ENCODE peak calls at places on chromosomes 11 and 22, in six cellular contexts. S is esophagus muscularis mucosa, D is stomach, I is tibial nerve, P is adrenal gland, F is esophagus squamous epithelium. L is an unnamed sample.

GRCh38 chr22:19971276-19972124 is 29.9 kb upstream of the TXNRD2 start:
- DNase-seq in I (no peak), P (no peak), D (peak), F (no peak), S (no peak), L (no peak)

GRCh38 chr22:38137876-38138687 is 27.6 kb upstream of the BAIAP2L2 start:
- DNase-seq in D (no peak), S (no peak), F (no peak), P (no peak), I (no peak), L (no peak)

GRCh38 chr11:120125005-120125404 is 12.9 kb downstream of the TRIM29 start:
- DNase-seq in I (no peak), D (no peak), S (no peak), P (peak), F (no peak), L (no peak)

GRCh38 chr11:31442086-31442485 is 67.3 kb downstream of the IMMP1L start:
- DNase-seq in P (no peak), F (no peak), D (no peak), S (no peak), I (no peak), L (no peak)

GRCh38 chr11:9862981-9863380 is 199.1 kb downstream of the SWAP70 start:
- DNase-seq in F (no peak), D (no peak), P (no peak), I (no peak), S (no peak), L (no peak)

GRCh38 chr22:26004477-26004876 is 164.8 kb upstream of the SEZ6L start:
- DNase-seq in I (no peak), S (no peak), P (no peak), D (no peak), F (no peak), L (no peak)

GRCh38 chr22:43088979-43089717 is at the start of gene TTLL1:
- DNase-seq in S (peak), I (peak), F (peak), D (peak), P (peak), L (no peak)

GRCh38 chr11:77411238-77411637 is 62.7 kb downstream of the PAK1 start:
- DNase-seq in P (peak), I (no peak), D (no peak), S (no peak), F (no peak), L (no peak)

GRCh38 chr11:14232652-14233051 is 126.3 kb downstream of the RRAS2 start:
- DNase-seq in P (no peak), S (no peak), I (no peak), D (no peak), F (no peak), L (no peak)

GRCh38 chr11:95152878-95153856 is 63.5 kb downstream of the ENDOD1 start:
- DNase-seq in I (no peak), F (no peak), S (no peak), P (no peak), D (no peak), L (no peak)

GRCh38 chr11:95149659-95150294 is 60.1 kb downstream of the ENDOD1 start:
- DNase-seq in S (no peak), F (no peak), I (peak), P (no peak), D (peak), L (no peak)

GRCh38 chr11:95148421-95148820 is 58.8 kb downstream of the ENDOD1 start:
- DNase-seq in D (no peak), F (no peak), I (no peak), P (no peak), S (no peak), L (no peak)

GRCh38 chr11:95148938-95149337 is 59.3 kb downstream of the ENDOD1 start:
- DNase-seq in S (no peak), F (no peak), D (no peak), I (no peak), P (no peak), L (no peak)

DNA sequence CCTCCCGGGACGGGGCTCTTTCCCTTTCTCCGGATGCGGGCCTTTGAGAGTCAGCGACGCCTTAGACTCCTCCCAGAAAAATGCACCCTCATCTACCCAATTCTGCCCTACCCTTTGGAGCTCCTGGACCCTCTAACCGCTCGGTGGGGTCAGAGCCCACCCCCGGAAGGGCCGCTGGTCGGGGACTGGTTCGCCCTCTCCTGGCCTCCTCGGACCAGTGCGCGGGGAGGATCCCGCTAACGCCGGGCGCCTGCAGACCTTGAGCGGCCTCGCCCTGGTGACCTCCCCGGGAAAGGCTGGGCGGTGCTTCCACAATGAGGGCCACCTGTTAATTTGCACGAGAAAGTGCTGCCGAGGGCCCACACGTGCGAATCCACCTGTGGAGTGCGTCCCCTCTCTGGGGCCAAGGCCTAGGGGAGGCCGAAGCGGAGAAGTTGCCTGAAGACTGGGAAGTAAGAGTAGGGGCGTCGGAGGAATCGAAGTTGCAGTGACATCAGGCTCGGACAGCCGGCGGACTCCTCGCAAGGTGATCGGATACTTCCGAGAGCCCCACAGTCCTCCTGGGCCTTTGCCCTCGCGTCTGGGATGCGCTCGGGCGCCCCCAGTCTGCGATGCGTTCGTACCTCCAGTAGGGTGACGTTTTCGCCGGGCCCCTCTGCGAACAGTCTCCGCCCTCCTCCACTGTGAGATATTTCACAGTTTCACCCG is 61.5 kb downstream of the ENDOD1 start:
- DNase-seq in I (peak), S (peak), P (peak), D (peak), F (peak), L (no peak)
- TF ChIP-seq POLR2A in I (peak), S (peak), P (peak), D (no peak), F (peak), L (peak)

DNA sequence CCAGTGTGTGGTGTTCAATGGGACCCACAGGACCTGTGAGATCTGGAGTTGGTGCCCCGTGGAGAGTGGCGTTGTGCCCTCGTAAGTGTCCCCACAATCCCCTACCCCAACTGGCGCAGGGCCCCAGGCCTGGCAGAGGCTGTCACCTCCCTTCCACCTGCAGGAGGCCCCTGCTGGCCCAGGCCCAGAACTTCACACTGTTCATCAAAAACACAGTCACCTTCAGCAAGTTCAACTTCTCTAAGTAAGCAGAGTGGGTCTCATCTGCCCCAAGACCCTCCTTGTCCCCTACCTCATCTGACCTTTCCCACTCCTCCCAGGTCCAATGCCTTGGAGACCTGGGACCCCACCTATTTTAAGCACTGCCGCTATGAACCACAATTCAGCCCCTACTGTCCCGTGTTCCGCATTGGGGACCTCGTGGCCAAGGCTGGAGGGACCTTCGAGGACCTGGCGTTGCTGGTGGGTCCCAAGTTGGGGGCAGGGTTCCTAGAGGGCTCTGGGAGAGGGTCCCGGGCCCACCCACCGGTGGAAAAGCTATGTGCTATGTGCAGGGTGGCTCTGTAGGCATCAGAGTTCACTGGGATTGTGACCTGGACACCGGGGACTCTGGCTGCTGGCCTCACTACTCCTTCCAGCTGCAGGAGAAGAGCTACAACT is 8.1 kb downstream of the P2RX6 start:
- DNase-seq in I (no peak), S (no peak), F (no peak), P (no peak), D (no peak), L (no peak)
- TF ChIP-seq CTCF in I (no peak), S (no peak), F (no peak), P (no peak), D (no peak), L (no peak)

GRCh38 chr11:93740802-93741093 is 547 bp downstream of the TAF1D start:
- DNase-seq in P (peak), D (peak), F (no peak), I (peak), S (no peak), L (no peak)
- TF ChIP-seq POLR2A in P (no peak), D (no peak), F (no peak), I (no peak), S (no peak), L (no peak)

DNA sequence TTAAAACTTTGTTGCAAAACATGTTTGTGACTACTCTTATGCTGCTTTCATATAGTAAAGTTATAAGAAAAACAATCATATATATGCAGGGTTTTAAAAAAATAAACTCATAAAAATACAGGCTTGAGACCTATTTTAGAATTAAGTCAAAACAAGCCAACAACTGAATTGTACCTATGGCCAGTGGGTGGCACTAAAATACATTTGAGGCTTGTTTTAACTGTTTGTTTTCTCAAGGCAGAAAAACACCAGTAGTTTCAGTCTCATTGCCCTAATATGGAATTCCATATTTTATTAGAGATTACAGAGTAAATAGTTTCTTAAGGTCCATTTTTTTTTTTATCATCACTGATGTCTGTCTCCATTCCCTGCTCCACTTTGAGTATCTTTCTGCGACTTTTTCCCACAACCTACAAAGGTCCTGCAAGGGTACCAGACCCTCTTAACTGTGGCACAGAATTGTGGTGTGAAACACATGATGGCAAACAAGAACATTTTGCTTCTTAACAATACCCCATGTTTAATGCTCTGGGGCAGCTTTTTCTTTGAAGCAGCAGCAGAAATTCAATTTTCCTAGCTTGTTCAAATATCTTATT is 8.5 kb upstream of the CCDC89 start:
- DNase-seq in P (no peak), F (no peak), D (no peak), I (no peak), S (no peak), L (no peak)
- TF ChIP-seq CTCF in P (peak), F (no peak), D (no peak), I (peak), S (peak), L (peak)

GRCh38 chr11:2645779-2646118 is 54.0 kb downstream of the KCNQ1OT1 start:
- DNase-seq in I (no peak), P (no peak), F (no peak), S (no peak), D (no peak), L (no peak)

GRCh38 chr11:2643746-2644145 is 56.0 kb downstream of the KCNQ1OT1 start:
- DNase-seq in F (no peak), D (no peak), P (no peak), I (no peak), S (no peak), L (no peak)

GRCh38 chr11:2647167-2647566 is 52.6 kb downstream of the KCNQ1OT1 start:
- DNase-seq in S (no peak), P (no peak), D (no peak), F (no peak), I (no peak), L (no peak)

GRCh38 chr11:2647953-2648352 is 51.8 kb downstream of the KCNQ1OT1 start:
- DNase-seq in S (no peak), P (no peak), D (no peak), I (no peak), F (no peak), L (no peak)

DNA sequence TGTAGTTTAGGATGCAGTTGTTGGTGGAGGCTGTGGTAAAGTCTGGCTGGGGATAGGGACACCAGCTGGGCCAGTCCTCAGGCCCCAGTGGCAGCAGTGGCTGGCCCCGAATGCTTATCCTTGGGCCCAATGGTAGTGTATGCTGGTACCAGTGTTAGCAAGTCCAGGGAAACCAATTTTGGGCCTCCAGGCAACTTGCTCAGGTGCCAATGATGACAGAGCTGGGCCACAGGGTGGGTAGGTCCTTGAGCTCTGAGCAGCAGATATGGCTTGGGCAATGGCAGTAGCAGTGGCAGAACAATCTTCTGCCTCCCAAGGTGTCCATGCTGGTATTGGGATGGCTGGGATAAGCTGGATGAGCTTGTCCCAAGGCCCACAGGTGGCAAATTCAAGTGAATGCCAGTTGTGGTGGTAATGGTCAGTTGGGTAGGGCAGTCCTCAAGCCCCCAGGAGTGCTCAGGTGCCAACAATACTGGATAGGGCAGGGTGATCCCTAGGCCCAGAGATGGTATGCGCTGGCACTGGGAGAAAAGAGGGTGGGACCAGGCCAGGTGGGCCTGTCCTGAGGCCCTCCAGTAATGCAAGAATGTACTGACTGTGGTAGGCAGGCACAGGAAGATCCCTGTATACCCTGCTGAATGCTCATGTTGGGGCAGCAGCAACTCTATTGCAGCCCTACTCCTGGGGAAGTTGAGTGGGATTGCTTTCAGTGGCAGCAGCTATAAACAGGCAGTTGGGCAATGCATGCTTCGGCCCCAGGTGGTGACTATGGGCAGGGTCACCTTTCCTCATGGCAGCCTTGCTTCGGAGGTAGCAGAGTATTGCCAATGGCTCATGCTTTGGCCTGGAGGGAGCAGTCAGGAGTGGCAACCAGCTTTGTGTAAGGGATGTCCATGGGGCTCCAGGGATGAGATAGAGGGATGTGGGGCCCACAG is 54.7 kb downstream of the KCNQ1OT1 start:
- DNase-seq in S (no peak), P (no peak), I (no peak), D (no peak), F (no peak), L (no peak)
- TF ChIP-seq POLR2A in S (no peak), P (no peak), I (no peak), D (no peak), F (no peak), L (no peak)

DNA sequence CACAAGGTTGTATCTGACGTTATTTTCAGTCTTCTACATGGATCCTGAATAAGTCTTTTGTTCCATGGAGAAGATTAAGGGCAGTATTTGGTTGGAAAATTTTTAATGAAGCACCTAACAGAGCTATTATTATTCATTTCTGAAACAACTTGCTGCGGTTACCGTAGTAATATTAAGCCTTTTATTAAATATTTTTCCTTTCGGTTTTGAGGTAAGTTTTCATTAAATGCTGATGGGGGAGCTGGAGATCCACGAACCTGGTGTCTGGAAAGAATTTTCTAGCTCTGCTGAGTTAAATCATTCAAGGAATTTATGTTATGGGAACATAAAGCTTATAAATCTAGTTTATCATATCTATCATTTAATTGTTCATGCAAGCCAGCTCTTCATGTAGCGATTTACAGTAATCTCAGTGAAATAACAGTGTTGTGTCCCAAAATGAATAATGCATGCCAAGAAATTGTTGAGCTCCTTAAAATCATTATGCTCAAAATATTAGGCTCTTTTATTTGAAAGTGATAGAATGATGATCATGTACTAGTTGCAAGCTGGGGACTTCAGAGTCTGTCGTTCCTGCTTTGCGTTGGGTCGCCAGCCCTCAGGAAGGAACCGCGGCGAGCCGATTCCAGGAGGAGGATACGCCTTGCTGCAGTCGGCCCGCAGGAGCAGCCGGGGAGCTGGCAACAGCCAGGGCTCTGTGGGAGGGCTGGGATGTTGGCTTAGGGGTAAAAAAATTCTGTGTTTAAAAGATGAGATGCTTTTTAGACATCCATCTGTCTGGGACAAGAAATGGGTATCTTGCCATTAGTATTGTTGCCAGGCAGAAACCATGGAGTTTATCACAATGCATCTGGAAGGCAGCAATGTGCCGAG is 83.1 kb downstream of the TBC1D22A start:
- DNase-seq in P (no peak), I (no peak), F (no peak), S (no peak), D (no peak), L (no peak)
- TF ChIP-seq CTCF in P (peak), I (peak), F (no peak), S (peak), D (no peak), L (no peak)

GRCh38 chr22:41936894-41937169 is 10.1 kb downstream of the CENPM start:
- DNase-seq in S (no peak), P (no peak), F (no peak), D (no peak), I (no peak), L (no peak)

GRCh38 chr22:41940853-41941765 is 5.8 kb downstream of the CENPM start:
- DNase-seq in F (no peak), S (no peak), P (peak), I (peak), D (peak), L (no peak)

GRCh38 chr22:41943661-41944209 is 3.2 kb downstream of the CENPM start:
- DNase-seq in S (no peak), I (no peak), P (no peak), F (no peak), D (peak), L (no peak)

GRCh38 chr22:41935015-41935908 is 8.7 kb upstream of the TNFRSF13C start:
- DNase-seq in F (no peak), D (no peak), S (no peak), I (no peak), P (no peak), L (no peak)

DNA sequence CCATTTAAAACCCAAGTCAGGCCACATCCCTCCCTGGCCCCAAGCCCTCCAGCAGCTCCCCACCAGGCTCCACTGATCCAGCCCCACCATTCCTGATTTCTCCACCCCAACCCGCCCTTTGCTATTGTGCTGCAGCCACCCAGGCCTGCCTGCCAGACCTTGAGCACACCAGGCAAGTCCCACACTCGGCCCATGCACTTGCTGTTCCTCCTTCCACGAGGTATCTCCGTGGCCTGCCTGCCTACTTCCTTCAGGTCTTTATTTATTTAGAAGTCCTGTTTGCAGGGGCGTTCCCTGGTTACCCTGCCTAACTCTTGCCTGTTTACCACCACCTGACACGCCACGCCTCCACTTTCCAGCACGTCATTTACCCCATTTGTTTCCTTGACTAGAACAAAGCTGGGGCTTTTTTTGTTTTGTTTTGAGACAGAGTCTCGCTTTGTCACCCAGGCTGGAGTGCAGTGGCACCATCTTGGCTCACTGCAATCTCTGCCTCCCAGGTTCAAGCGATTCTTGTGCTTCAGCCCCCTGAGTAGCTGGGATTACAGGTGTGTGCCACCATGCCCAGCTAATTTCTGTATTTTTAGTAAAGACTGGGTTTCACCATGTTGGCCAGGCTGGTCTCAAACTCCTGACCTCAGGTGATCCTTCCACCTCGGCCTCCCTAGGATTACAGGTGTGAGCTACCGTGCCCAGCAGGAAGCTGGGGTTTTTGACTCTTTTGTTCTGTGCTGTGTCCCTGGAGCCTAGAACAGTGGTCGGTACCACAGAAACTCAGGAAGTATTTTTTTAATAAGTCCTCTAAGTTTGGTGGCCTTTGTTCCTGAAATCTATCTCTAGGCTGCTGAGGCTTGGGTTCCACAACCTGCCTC is 6.7 kb downstream of the CENPM start:
- DNase-seq in I (no peak), S (no peak), F (peak), P (no peak), D (peak), L (no peak)
- TF ChIP-seq POLR2A in I (no peak), S (no peak), F (peak), P (no peak), D (no peak), L (no peak)

L was measured in vagina.